ENCODE peak calls at places on chromosomes 7 and 10, in seven cellular contexts. A, R, O, E, Y, V and G are unnamed samples.

GRCh38 chr7:121610243-121610642 is 214.1 kb upstream of the FAM3C start:
- DNase-seq in A (no peak), R (no peak), O (no peak), E (no peak), Y (no peak), V (no peak), G (peak; percentile 42)

GRCh38 chr10:130364631-130365030 is 228.4 kb downstream of the GLRX3 start:
- DNase-seq in A (no peak), R (no peak), O (no peak), E (no peak), Y (no peak), V (no peak), G (no peak)

GRCh38 chr7:118239014-118239413 is 14.5 kb downstream of the ANKRD7 start:
- DNase-seq in A (no peak), R (no peak), O (peak; percentile 80), E (no peak), Y (no peak), V (no peak), G (no peak)

GRCh38 chr7:94507462-94507861 is 2.1 kb upstream of the CASD1 start:
- DNase-seq in A (no peak), R (no peak), O (no peak), E (no peak), Y (no peak), V (no peak), G (no peak)

GRCh38 chr7:41005381-41005901 is 697.4 kb downstream of the INHBA start:
- DNase-seq in A (peak; percentile 76), R (no peak), O (no peak), E (no peak), Y (no peak), V (peak; percentile 96), G (peak; percentile 72)

GRCh38 chr7:55127622-55128081 is 108.8 kb downstream of the EGFR start:
- DNase-seq in A (peak; percentile 49), R (peak; percentile 73), O (no peak), E (peak; percentile 97), Y (no peak), V (peak; percentile 80), G (peak; percentile 80)

GRCh38 chr7:6636741-6637543 is at the start of gene ZNF316:
- DNase-seq in A (peak; percentile 78), R (peak; percentile 59), O (no peak), E (peak; percentile 21), Y (no peak), V (peak; percentile 21), G (peak; percentile 87)

GRCh38 chr10:23368816-23369640 is 24.4 kb upstream of the C10orf67 start:
- DNase-seq in A (no peak), R (no peak), O (no peak), E (no peak), Y (no peak), V (peak; percentile 14), G (no peak)

GRCh38 chr7:77320161-77320560 is 96.0 kb downstream of the GSAP start:
- DNase-seq in A (no peak), R (no peak), O (no peak), E (no peak), Y (no peak), V (no peak), G (no peak)

GRCh38 chr7:104700336-104700735 is 313.7 kb upstream of the KMT2E start:
- DNase-seq in A (no peak), R (no peak), O (no peak), E (no peak), Y (no peak), V (no peak), G (no peak)

GRCh38 chr10:86630079-86630478 is 24.3 kb upstream of the OPN4 start:
- DNase-seq in A (peak; percentile 38), R (no peak), O (no peak), E (no peak), Y (no peak), V (no peak), G (peak; percentile 50)

GRCh38 chr10:48506147-48506917 is 98.5 kb downstream of the ARHGAP22 start:
- DNase-seq in A (peak; percentile 30), R (peak; percentile 18), O (peak; percentile 55), E (peak; percentile 67), Y (peak; percentile 68), V (no peak), G (peak; percentile 25)

GRCh38 chr10:98013776-98014175 is 16.6 kb downstream of the CRTAC1 start:
- DNase-seq in A (no peak), R (no peak), O (no peak), E (no peak), Y (no peak), V (no peak), G (no peak)

GRCh38 chr10:71565284-71566000 is 154.1 kb downstream of the C10orf105 start:
- DNase-seq in A (no peak), R (no peak), O (no peak), E (no peak), Y (no peak), V (no peak), G (no peak)

GRCh38 chr7:104264281-104264680 is 56.5 kb upstream of the ORC5 start:
- DNase-seq in A (peak; percentile 81), R (no peak), O (no peak), E (no peak), Y (no peak), V (peak; percentile 36), G (no peak)

GRCh38 chr7:155931386-155932085 is 119.3 kb upstream of the SHH start:
- DNase-seq in A (no peak), R (no peak), O (no peak), E (no peak), Y (no peak), V (no peak), G (no peak)

GRCh38 chr10:113126506-113127192 is 176.6 kb downstream of the TCF7L2 start:
- DNase-seq in A (peak; percentile 95), R (peak; percentile 65), O (peak; percentile 88), E (peak; percentile 76), Y (no peak), V (peak; percentile 46), G (peak; percentile 93)

GRCh38 chr7:151009340-151010001 is 14.8 kb downstream of the ATG9B start:
- DNase-seq in A (no peak), R (no peak), O (peak; percentile 78), E (no peak), Y (no peak), V (no peak), G (no peak)

GRCh38 chr7:151008511-151009323 is 15.6 kb downstream of the ATG9B start:
- DNase-seq in A (peak; percentile 69), R (peak; percentile 71), O (peak; percentile 97), E (peak; percentile 62), Y (peak; percentile 87), V (no peak), G (peak; percentile 41)

GRCh38 chr7:151010307-151011096 is 13.8 kb downstream of the ATG9B start:
- DNase-seq in A (peak; percentile 34), R (no peak), O (peak; percentile 78), E (no peak), Y (no peak), V (no peak), G (no peak)

GRCh38 chr7:151011097-151011409 is 13.2 kb downstream of the ATG9B start:
- DNase-seq in A (no peak), R (no peak), O (no peak), E (no peak), Y (no peak), V (no peak), G (no peak)

DNA sequence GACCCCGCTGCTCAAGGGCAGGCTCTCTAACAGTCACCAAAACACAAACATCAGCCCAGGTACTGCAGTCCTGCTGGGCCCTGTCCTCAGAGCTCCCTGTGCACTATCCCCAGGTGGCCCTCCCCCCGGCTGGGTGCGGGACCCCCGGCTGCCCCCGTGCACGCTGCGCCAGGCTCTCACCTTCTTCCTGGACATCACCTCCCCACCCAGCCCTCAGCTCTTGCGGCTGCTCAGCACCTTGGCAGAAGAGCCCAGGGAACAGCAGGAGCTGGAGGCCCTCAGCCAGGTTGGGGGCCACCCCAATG is 14.3 kb downstream of the ATG9B start:
- DNase-seq in A (no peak), R (no peak), O (no peak), E (no peak), Y (no peak), V (no peak), G (no peak)
- H3K4me1 ChIP-seq in A (no peaks in the 10 kb centered on the region), R (no peaks in the 10 kb centered on the region), O (peaks cover 9% of the 10 kb centered on the region), E (peaks cover 35% of the 10 kb centered on the region), Y (peaks cover 16% of the 10 kb centered on the region), V (peaks cover 13% of the 10 kb centered on the region), G (peaks cover 19% of the 10 kb centered on the region)

GRCh38 chr7:2158331-2159175 is 74.2 kb downstream of the MAD1L1 start:
- DNase-seq in A (no peak), R (no peak), O (no peak), E (no peak), Y (no peak), V (no peak), G (no peak)

GRCh38 chr7:2159176-2159520 is 73.6 kb downstream of the MAD1L1 start:
- DNase-seq in A (no peak), R (no peak), O (peak; percentile 77), E (no peak), Y (no peak), V (no peak), G (no peak)

GRCh38 chr7:2157473-2158279 is 75.1 kb downstream of the MAD1L1 start:
- DNase-seq in A (peak; percentile 85), R (peak; percentile 50), O (no peak), E (peak; percentile 31), Y (no peak), V (peak; percentile 98), G (peak; percentile 36)

GRCh38 chr7:2154831-2155230 is 77.9 kb downstream of the MAD1L1 start:
- DNase-seq in A (no peak), R (no peak), O (no peak), E (no peak), Y (no peak), V (no peak), G (no peak)

GRCh38 chr7:2156756-2157472 is 75.8 kb downstream of the MAD1L1 start:
- DNase-seq in A (peak; percentile 8), R (no peak), O (no peak), E (no peak), Y (no peak), V (no peak), G (no peak)
- H3K9ac ChIP-seq in A (peak overlapping the region; percentile 22), R (no peak overlapping the region), O (no peak overlapping the region), E (no peak overlapping the region), Y (no peak overlapping the region), V (peak overlapping the region; percentile 7), G (no peak overlapping the region)

GRCh38 chr7:32591938-32592337 is 96.6 kb downstream of the AVL9 start:
- DNase-seq in A (no peak), R (no peak), O (no peak), E (no peak), Y (no peak), V (peak; percentile 83), G (no peak)

GRCh38 chr7:32588657-32589056 is 93.4 kb downstream of the AVL9 start:
- DNase-seq in A (peak; percentile 81), R (no peak), O (no peak), E (peak; percentile 85), Y (no peak), V (peak; percentile 84), G (peak; percentile 65)

GRCh38 chr7:32586291-32587221 is 91.3 kb downstream of the AVL9 start:
- DNase-seq in A (peak; percentile 88), R (no peak), O (no peak), E (peak; percentile 88), Y (no peak), V (peak; percentile 94), G (peak; percentile 86)

GRCh38 chr7:32583791-32584190 is 88.5 kb downstream of the AVL9 start:
- DNase-seq in A (peak; percentile 20), R (no peak), O (no peak), E (no peak), Y (no peak), V (peak; percentile 73), G (no peak)

GRCh38 chr7:32587431-32587948 is 92.2 kb downstream of the AVL9 start:
- DNase-seq in A (peak; percentile 63), R (no peak), O (no peak), E (peak; percentile 80), Y (no peak), V (peak; percentile 87), G (peak; percentile 52)
- H3K4me3 ChIP-seq in A (peak overlapping the region; percentile 27), R (no peak overlapping the region), O (no peak overlapping the region), E (no peak overlapping the region), Y (no peak overlapping the region), V (peak overlapping the region; percentile 10), G (no peak overlapping the region)

GRCh38 chr7:130372813-130373212 is 7.5 kb upstream of the CPA1 start:
- DNase-seq in A (no peak), R (no peak), O (no peak), E (no peak), Y (no peak), V (no peak), G (no peak)
- H3K4me1 ChIP-seq in A (peaks cover 52% of the 10 kb centered on the region), R (no peaks in the 10 kb centered on the region), O (peaks cover 5% of the 10 kb centered on the region), E (peaks cover 25% of the 10 kb centered on the region), Y (peaks cover 2% of the 10 kb centered on the region), V (peaks cover 40% of the 10 kb centered on the region), G (peaks cover 58% of the 10 kb centered on the region)